ENCODE peak calls at places on chromosomes 3 and 15, in nine cellular contexts. One of them, this sample, is unnamed.

GRCh38 chr15:89448825-89449224 is 47.6 kb downstream of the RHCG start:
- DNase-seq in retinal pigment epithelial cell: no peak
- DNase-seq in neural progenitor cell: peak
- DNase-seq in testis: no peak
- DNase-seq in heart right ventricle: no peak
- DNase-seq in CD8-positive, alpha-beta T cell: no peak
- DNase-seq in lung: no peak
- DNase-seq in IMR-90: no peak
- DNase-seq in vagina: no peak
- DNase-seq in this sample: no peak

GRCh38 chr3:56291244-56291680 is 177.0 kb downstream of the ERC2 start:
- DNase-seq in retinal pigment epithelial cell: no peak
- DNase-seq in neural progenitor cell: no peak
- DNase-seq in testis: no peak
- DNase-seq in heart right ventricle: no peak
- DNase-seq in CD8-positive, alpha-beta T cell: no peak
- DNase-seq in lung: no peak
- DNase-seq in IMR-90: no peak
- DNase-seq in vagina: no peak
- DNase-seq in this sample: no peak

GRCh38 chr3:194040501-194041273 is 95.3 kb upstream of the HES1 start:
- DNase-seq in retinal pigment epithelial cell: no peak
- DNase-seq in neural progenitor cell: no peak
- DNase-seq in testis: no peak
- DNase-seq in heart right ventricle: no peak
- DNase-seq in CD8-positive, alpha-beta T cell: no peak
- DNase-seq in lung: no peak
- DNase-seq in IMR-90: no peak
- DNase-seq in vagina: no peak
- DNase-seq in this sample: no peak

GRCh38 chr3:119981386-119981785 is 112.9 kb downstream of the GSK3B start:
- DNase-seq in retinal pigment epithelial cell: no peak
- DNase-seq in neural progenitor cell: no peak
- DNase-seq in testis: no peak
- DNase-seq in heart right ventricle: no peak
- DNase-seq in CD8-positive, alpha-beta T cell: no peak
- DNase-seq in lung: no peak
- DNase-seq in IMR-90: no peak
- DNase-seq in vagina: no peak
- DNase-seq in this sample: no peak

GRCh38 chr15:40313531-40314398 is 6.0 kb upstream of the PLCB2 start:
- DNase-seq in retinal pigment epithelial cell: peak
- DNase-seq in neural progenitor cell: no peak
- DNase-seq in testis: peak
- DNase-seq in heart right ventricle: no peak
- DNase-seq in CD8-positive, alpha-beta T cell: no peak
- DNase-seq in lung: peak
- DNase-seq in IMR-90: no peak
- DNase-seq in vagina: no peak
- DNase-seq in this sample: no peak

GRCh38 chr3:14290631-14291385 is 111.6 kb upstream of the SLC6A6 start:
- DNase-seq in retinal pigment epithelial cell: no peak
- DNase-seq in neural progenitor cell: no peak
- DNase-seq in testis: peak
- DNase-seq in heart right ventricle: no peak
- DNase-seq in CD8-positive, alpha-beta T cell: no peak
- DNase-seq in lung: no peak
- DNase-seq in IMR-90: no peak
- DNase-seq in vagina: no peak
- DNase-seq in this sample: no peak

GRCh38 chr15:74616020-74616939 is 644 bp downstream of the CLK3 start:
- DNase-seq in retinal pigment epithelial cell: no peak
- DNase-seq in neural progenitor cell: peak
- DNase-seq in testis: peak
- DNase-seq in heart right ventricle: peak
- DNase-seq in CD8-positive, alpha-beta T cell: peak
- DNase-seq in lung: peak
- DNase-seq in IMR-90: peak
- DNase-seq in vagina: no peak
- DNase-seq in this sample: no peak

GRCh38 chr3:136750209-136750921 is 1.8 kb downstream of the STAG1 start:
- DNase-seq in retinal pigment epithelial cell: no peak
- DNase-seq in neural progenitor cell: no peak
- DNase-seq in testis: peak
- DNase-seq in heart right ventricle: no peak
- DNase-seq in CD8-positive, alpha-beta T cell: no peak
- DNase-seq in lung: no peak
- DNase-seq in IMR-90: no peak
- DNase-seq in vagina: no peak
- DNase-seq in this sample: no peak

GRCh38 chr3:40627095-40627494 is 102.3 kb downstream of the ZNF621 start:
- DNase-seq in retinal pigment epithelial cell: no peak
- DNase-seq in neural progenitor cell: no peak
- DNase-seq in testis: no peak
- DNase-seq in heart right ventricle: no peak
- DNase-seq in CD8-positive, alpha-beta T cell: no peak
- DNase-seq in lung: no peak
- DNase-seq in IMR-90: no peak
- DNase-seq in vagina: no peak
- DNase-seq in this sample: no peak

GRCh38 chr3:69411331-69411730 is 25.4 kb upstream of the FRMD4B start:
- DNase-seq in retinal pigment epithelial cell: peak
- DNase-seq in neural progenitor cell: no peak
- DNase-seq in testis: no peak
- DNase-seq in heart right ventricle: no peak
- DNase-seq in CD8-positive, alpha-beta T cell: no peak
- DNase-seq in lung: no peak
- DNase-seq in IMR-90: peak
- DNase-seq in vagina: no peak
- DNase-seq in this sample: no peak

GRCh38 chr15:60384052-60384451 is 13.7 kb downstream of the ANXA2 start:
- DNase-seq in retinal pigment epithelial cell: no peak
- DNase-seq in neural progenitor cell: no peak
- DNase-seq in testis: no peak
- DNase-seq in heart right ventricle: no peak
- DNase-seq in CD8-positive, alpha-beta T cell: no peak
- DNase-seq in lung: no peak
- DNase-seq in IMR-90: peak
- DNase-seq in vagina: no peak
- DNase-seq in this sample: no peak

GRCh38 chr15:99433757-99434211 is 132.0 kb upstream of the MEF2A start:
- DNase-seq in retinal pigment epithelial cell: no peak
- DNase-seq in neural progenitor cell: no peak
- DNase-seq in testis: no peak
- DNase-seq in heart right ventricle: no peak
- DNase-seq in CD8-positive, alpha-beta T cell: no peak
- DNase-seq in lung: no peak
- DNase-seq in IMR-90: no peak
- DNase-seq in vagina: no peak
- DNase-seq in this sample: no peak

GRCh38 chr3:85631070-85631469 is 672.3 kb downstream of the CADM2 start:
- DNase-seq in retinal pigment epithelial cell: no peak
- DNase-seq in neural progenitor cell: no peak
- DNase-seq in testis: no peak
- DNase-seq in heart right ventricle: no peak
- DNase-seq in CD8-positive, alpha-beta T cell: no peak
- DNase-seq in lung: no peak
- DNase-seq in IMR-90: no peak
- DNase-seq in vagina: no peak
- DNase-seq in this sample: no peak

GRCh38 chr15:63601026-63601726 is 4.0 kb downstream of the FBXL22 start:
- DNase-seq in retinal pigment epithelial cell: no peak
- DNase-seq in neural progenitor cell: peak
- DNase-seq in testis: no peak
- DNase-seq in heart right ventricle: peak
- DNase-seq in CD8-positive, alpha-beta T cell: peak
- DNase-seq in lung: no peak
- DNase-seq in IMR-90: peak
- DNase-seq in vagina: no peak
- DNase-seq in this sample: no peak

GRCh38 chr15:72927451-72927850 is 124.8 kb upstream of the NEO1 start:
- DNase-seq in retinal pigment epithelial cell: no peak
- DNase-seq in neural progenitor cell: no peak
- DNase-seq in testis: no peak
- DNase-seq in heart right ventricle: no peak
- DNase-seq in CD8-positive, alpha-beta T cell: no peak
- DNase-seq in lung: no peak
- DNase-seq in IMR-90: no peak
- DNase-seq in vagina: no peak
- DNase-seq in this sample: no peak

GRCh38 chr3:108486910-108487309 is 23.5 kb downstream of the MYH15 start:
- DNase-seq in retinal pigment epithelial cell: peak
- DNase-seq in neural progenitor cell: no peak
- DNase-seq in testis: no peak
- DNase-seq in heart right ventricle: peak
- DNase-seq in CD8-positive, alpha-beta T cell: no peak
- DNase-seq in lung: no peak
- DNase-seq in IMR-90: peak
- DNase-seq in vagina: no peak
- DNase-seq in this sample: no peak

DNA sequence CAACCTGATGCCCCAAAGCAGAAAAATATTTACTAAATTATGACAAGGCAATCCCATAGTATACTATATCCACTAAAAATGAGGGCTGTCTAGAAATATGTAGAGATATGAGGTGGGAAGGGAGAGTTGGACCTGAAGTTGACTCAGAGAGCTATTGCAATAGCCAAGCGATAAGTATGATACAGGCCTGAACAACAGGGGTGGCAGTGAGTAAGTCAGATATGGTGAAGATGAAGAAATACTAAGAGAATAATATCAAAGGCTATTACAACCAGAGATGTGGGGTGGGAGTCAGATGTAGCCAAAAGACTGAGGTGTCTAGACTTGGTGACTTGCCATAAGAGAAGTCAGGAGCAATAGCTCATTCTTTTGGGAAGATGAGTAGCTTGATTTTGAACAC is 9.2 kb downstream of the HSPBAP1 start:
- DNase-seq in retinal pigment epithelial cell: no peak
- DNase-seq in neural progenitor cell: no peak
- DNase-seq in testis: no peak
- DNase-seq in heart right ventricle: no peak
- DNase-seq in CD8-positive, alpha-beta T cell: no peak
- DNase-seq in lung: no peak
- DNase-seq in IMR-90: peak
- DNase-seq in vagina: no peak
- DNase-seq in this sample: no peak
- TF ChIP-seq CTCF in retinal pigment epithelial cell: no peak
- TF ChIP-seq CTCF in neural progenitor cell: no peak
- TF ChIP-seq CTCF in testis: no peak
- TF ChIP-seq CTCF in heart right ventricle: no peak
- TF ChIP-seq CTCF in CD8-positive, alpha-beta T cell: no peak
- TF ChIP-seq CTCF in lung: no peak
- TF ChIP-seq CTCF in IMR-90: peak
- TF ChIP-seq CTCF in vagina: no peak
- TF ChIP-seq CTCF in this sample: no peak

DNA sequence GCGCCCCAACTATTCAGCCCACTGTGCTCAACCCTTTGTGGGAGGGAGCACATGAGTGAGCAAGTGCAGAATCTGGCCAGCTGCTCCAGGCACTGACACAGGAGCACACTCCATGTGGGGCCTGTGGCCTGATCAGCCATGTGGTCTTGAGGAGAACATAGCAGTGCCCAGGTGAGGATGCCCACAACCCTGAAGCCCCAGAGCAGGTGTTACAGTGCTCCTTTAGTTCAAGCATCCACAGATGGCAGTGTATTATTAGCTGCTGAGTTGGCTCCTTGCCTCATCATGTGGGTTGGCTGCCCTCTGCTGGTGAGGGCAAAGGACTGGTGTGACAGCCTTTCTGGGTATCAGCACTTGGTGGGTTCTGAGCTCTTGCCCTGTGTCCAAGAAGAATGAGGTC is 1588.2 kb downstream of the SI start:
- DNase-seq in retinal pigment epithelial cell: no peak
- DNase-seq in neural progenitor cell: peak
- DNase-seq in testis: peak
- DNase-seq in heart right ventricle: no peak
- DNase-seq in CD8-positive, alpha-beta T cell: no peak
- DNase-seq in lung: no peak
- DNase-seq in IMR-90: no peak
- DNase-seq in vagina: no peak
- DNase-seq in this sample: no peak
- TF ChIP-seq CTCF in retinal pigment epithelial cell: peak
- TF ChIP-seq CTCF in neural progenitor cell: peak
- TF ChIP-seq CTCF in testis: no peak
- TF ChIP-seq CTCF in heart right ventricle: peak
- TF ChIP-seq CTCF in CD8-positive, alpha-beta T cell: no peak
- TF ChIP-seq CTCF in lung: no peak
- TF ChIP-seq CTCF in IMR-90: peak
- TF ChIP-seq CTCF in vagina: no peak
- TF ChIP-seq CTCF in this sample: peak

GRCh38 chr3:178536271-178537079 is at the start of gene KCNMB2:
- DNase-seq in retinal pigment epithelial cell: no peak
- DNase-seq in neural progenitor cell: peak
- DNase-seq in testis: no peak
- DNase-seq in heart right ventricle: no peak
- DNase-seq in CD8-positive, alpha-beta T cell: no peak
- DNase-seq in lung: no peak
- DNase-seq in IMR-90: no peak
- DNase-seq in vagina: no peak
- DNase-seq in this sample: no peak

GRCh38 chr3:178537123-178537754 is 1.0 kb downstream of the KCNMB2 start:
- DNase-seq in retinal pigment epithelial cell: no peak
- DNase-seq in neural progenitor cell: no peak
- DNase-seq in testis: no peak
- DNase-seq in heart right ventricle: no peak
- DNase-seq in CD8-positive, alpha-beta T cell: no peak
- DNase-seq in lung: no peak
- DNase-seq in IMR-90: no peak
- DNase-seq in vagina: no peak
- DNase-seq in this sample: no peak

GRCh38 chr3:178538065-178538464 is 1.8 kb downstream of the KCNMB2 start:
- DNase-seq in retinal pigment epithelial cell: no peak
- DNase-seq in neural progenitor cell: no peak
- DNase-seq in testis: no peak
- DNase-seq in heart right ventricle: no peak
- DNase-seq in CD8-positive, alpha-beta T cell: no peak
- DNase-seq in lung: no peak
- DNase-seq in IMR-90: no peak
- DNase-seq in vagina: no peak
- DNase-seq in this sample: no peak

GRCh38 chr3:178532414-178532813 is 3.8 kb upstream of the KCNMB2 start:
- DNase-seq in retinal pigment epithelial cell: peak
- DNase-seq in neural progenitor cell: no peak
- DNase-seq in testis: no peak
- DNase-seq in heart right ventricle: no peak
- DNase-seq in CD8-positive, alpha-beta T cell: no peak
- DNase-seq in lung: no peak
- DNase-seq in IMR-90: no peak
- DNase-seq in vagina: no peak
- DNase-seq in this sample: no peak
- TF ChIP-seq CTCF in retinal pigment epithelial cell: no peak
- TF ChIP-seq CTCF in neural progenitor cell: no peak
- TF ChIP-seq CTCF in testis: no peak
- TF ChIP-seq CTCF in heart right ventricle: no peak
- TF ChIP-seq CTCF in CD8-positive, alpha-beta T cell: no peak
- TF ChIP-seq CTCF in lung: no peak
- TF ChIP-seq CTCF in IMR-90: no peak
- TF ChIP-seq CTCF in vagina: no peak
- TF ChIP-seq CTCF in this sample: no peak

DNA sequence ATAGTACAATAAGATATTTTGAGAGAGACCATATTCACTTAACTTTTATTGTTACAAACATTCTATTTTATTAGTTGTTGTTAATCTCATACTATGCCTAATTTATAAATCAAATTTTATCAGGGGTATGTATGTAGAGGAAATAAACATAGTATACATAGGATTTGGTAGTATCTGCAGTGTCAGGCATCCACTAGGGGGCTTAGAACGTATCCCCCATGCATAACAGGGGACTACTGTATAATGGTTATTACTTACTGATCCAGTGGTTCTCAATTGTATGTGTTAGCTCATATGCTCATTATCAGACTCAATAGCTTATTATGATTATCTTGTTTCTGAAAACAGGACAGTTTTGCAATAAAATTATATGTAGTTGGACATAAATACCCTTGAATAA is 27.6 kb downstream of the CMC1 start:
- DNase-seq in retinal pigment epithelial cell: no peak
- DNase-seq in neural progenitor cell: no peak
- DNase-seq in testis: no peak
- DNase-seq in heart right ventricle: no peak
- DNase-seq in CD8-positive, alpha-beta T cell: no peak
- DNase-seq in lung: no peak
- DNase-seq in IMR-90: no peak
- DNase-seq in vagina: no peak
- DNase-seq in this sample: no peak
- TF ChIP-seq CTCF in retinal pigment epithelial cell: peak
- TF ChIP-seq CTCF in neural progenitor cell: peak
- TF ChIP-seq CTCF in testis: no peak
- TF ChIP-seq CTCF in heart right ventricle: no peak
- TF ChIP-seq CTCF in CD8-positive, alpha-beta T cell: peak
- TF ChIP-seq CTCF in lung: no peak
- TF ChIP-seq CTCF in IMR-90: peak
- TF ChIP-seq CTCF in vagina: no peak
- TF ChIP-seq CTCF in this sample: peak

This sample was measured in D721Med.